ENCODE peak calls at places on chromosomes 13 and 19, in ten cellular contexts. N is heart left ventricle; Z is thoracic aorta; H is mammary epithelial cell; Y is tibial artery; R is bronchial epithelial cell; B is right lobe of liver; M is CD8-positive, alpha-beta T cell; T is fibroblast of lung; G is stomach. E is an unnamed sample.

GRCh38 chr19:49875177-49875576 is 2.0 kb downstream of the AKT1S1 start:
- DNase-seq in M (no peak), R (no peak), B (no peak), T (no peak), Y (no peak), Z (no peak), N (no peak), H (no peak), G (no peak), E (no peak)

GRCh38 chr19:15331419-15332310 is 674 bp downstream of the BRD4 start:
- DNase-seq in B (peak; percentile 81), T (peak; percentile 32), N (peak; percentile 83), R (no peak), G (peak; percentile 59), H (peak; percentile 46), M (peak; percentile 19), Z (no peak), Y (peak; percentile 74), E (no peak)

GRCh38 chr13:59303433-59303832 is 860.3 kb downstream of the DIAPH3 start:
- DNase-seq in Z (no peak), G (no peak), T (no peak), N (no peak), B (no peak), H (no peak), M (no peak), Y (no peak), R (no peak), E (no peak)

GRCh38 chr19:42272535-42272897 is 3.5 kb downstream of the CIC start:
- DNase-seq in Z (no peak), G (no peak), H (no peak), R (no peak), B (no peak), N (no peak), Y (no peak), M (no peak), T (no peak), E (no peak)

GRCh38 chr19:5154129-5154798 is 185.4 kb downstream of the KDM4B start:
- DNase-seq in H (no peak), Z (no peak), G (peak; percentile 52), B (peak; percentile 60), N (peak; percentile 61), M (no peak), Y (peak; percentile 63), R (no peak), T (no peak), E (no peak)

GRCh38 chr19:2392366-2392765 is 32.3 kb downstream of the TMPRSS9 start:
- DNase-seq in G (no peak), Y (no peak), M (no peak), T (no peak), N (no peak), H (no peak), B (no peak), R (no peak), Z (no peak), E (no peak)

GRCh38 chr13:112067871-112068305 is 939 bp downstream of the SOX1 start:
- DNase-seq in N (no peak), T (no peak), M (no peak), H (no peak), R (no peak), Y (no peak), Z (no peak), G (no peak), B (no peak), E (no peak)

GRCh38 chr13:47859129-47859528 is 141.9 kb downstream of the SUCLA2 start:
- DNase-seq in Y (no peak), H (no peak), R (no peak), G (no peak), N (no peak), Z (no peak), B (no peak), T (no peak), M (no peak), E (no peak)

GRCh38 chr19:6424190-6424938 is at the start of gene KHSRP:
- DNase-seq in H (no peak), Y (no peak), B (peak; percentile 56), N (peak; percentile 70), R (no peak), Z (no peak), T (no peak), G (no peak), M (no peak), E (no peak)

GRCh38 chr19:6424939-6425731 is 524 bp upstream of the KHSRP start:
- DNase-seq in B (peak; percentile 100), N (peak; percentile 99), T (peak; percentile 100), Z (peak; percentile 100), Y (peak; percentile 100), G (peak; percentile 99), H (peak; percentile 100), R (peak; percentile 100), M (peak; percentile 99), E (peak; percentile 100)

GRCh38 chr19:6427131-6427530 is 2.5 kb upstream of the KHSRP start:
- DNase-seq in H (no peak), N (no peak), T (no peak), Z (no peak), R (no peak), Y (no peak), B (no peak), M (no peak), G (no peak), E (no peak)

GRCh38 chr19:6423499-6424189 is 967 bp downstream of the KHSRP start:
- DNase-seq in B (no peak), Y (no peak), M (no peak), G (no peak), N (no peak), T (peak; percentile 37), H (peak; percentile 43), Z (no peak), R (peak; percentile 33), E (no peak)

DNA sequence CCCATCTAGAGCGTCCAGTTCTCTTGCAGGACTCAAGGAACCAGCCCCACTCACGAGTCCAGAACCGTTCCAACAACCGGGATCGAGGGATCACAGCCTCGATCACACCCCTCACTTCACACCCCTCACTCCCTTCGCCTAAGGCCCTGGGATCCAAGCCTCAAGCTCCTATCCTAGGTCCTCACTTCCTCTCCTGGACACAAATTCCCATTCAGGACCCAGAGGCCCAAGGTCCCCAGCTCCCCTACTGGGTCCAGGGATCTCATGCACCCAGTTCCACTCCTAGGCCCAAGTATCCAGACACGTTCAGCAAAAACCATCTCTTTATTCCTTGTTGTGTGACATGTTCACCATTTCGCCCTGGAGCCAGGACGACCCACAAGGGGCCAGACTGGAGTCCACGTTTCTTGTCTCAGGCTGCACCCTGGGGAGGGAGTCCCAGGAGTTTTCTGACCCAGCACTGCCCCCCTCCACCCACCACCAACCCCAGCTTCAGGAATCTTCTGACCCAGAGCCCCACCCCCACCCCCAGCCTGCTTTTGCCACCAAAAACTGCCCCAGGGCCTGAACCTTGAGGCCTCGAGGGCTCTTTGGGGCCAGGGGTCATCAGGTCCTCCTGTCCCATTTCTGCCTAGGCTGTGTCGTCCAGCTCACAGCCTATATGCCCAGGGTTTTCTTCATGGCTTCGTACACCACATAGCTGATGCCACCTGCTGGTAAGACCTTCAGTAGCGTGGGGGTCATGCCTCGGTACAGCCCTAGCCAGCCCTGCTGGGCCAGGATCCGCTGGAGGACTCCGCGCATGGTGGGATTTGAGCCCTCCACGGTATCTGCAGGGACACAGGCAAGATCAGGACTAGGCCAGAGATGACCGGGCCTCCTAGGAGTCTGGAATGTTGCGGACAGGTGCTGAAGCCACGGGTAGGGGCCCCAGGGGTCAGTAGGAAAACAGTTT is 1.4 kb upstream of the KHSRP start:
- DNase-seq in H (no peak), B (no peak), G (no peak), M (no peak), Z (no peak), Y (no peak), N (no peak), T (no peak), R (no peak), E (no peak)
- TF ChIP-seq CTCF in H (no peak), B (no peak), G (no peak), M (no peak), Z (no peak), Y (no peak), N (peak; percentile 20), T (no peak), R (peak; percentile 19), E (no peak)

GRCh38 chr19:3398900-3399278 is 32.5 kb downstream of the NFIC start:
- DNase-seq in H (no peak), B (no peak), N (no peak), Y (no peak), G (no peak), T (no peak), Z (no peak), M (no peak), R (no peak), E (no peak)

GRCh38 chr19:3396881-3397265 is 30.5 kb downstream of the NFIC start:
- DNase-seq in T (no peak), Y (no peak), R (no peak), N (no peak), H (no peak), G (no peak), Z (no peak), M (no peak), B (no peak), E (no peak)

GRCh38 chr19:3398114-3398899 is 31.9 kb downstream of the NFIC start:
- DNase-seq in Y (peak; percentile 93), M (no peak), B (peak; percentile 89), Z (no peak), R (peak; percentile 44), N (peak; percentile 84), G (peak; percentile 83), H (no peak), T (peak; percentile 55), E (no peak)

GRCh38 chr19:3401004-3401768 is 34.8 kb downstream of the NFIC start:
- DNase-seq in B (peak; percentile 85), Y (no peak), Z (no peak), H (no peak), G (no peak), R (no peak), M (no peak), N (no peak), T (no peak), E (no peak)

GRCh38 chr19:3397266-3398022 is 31.1 kb downstream of the NFIC start:
- DNase-seq in N (no peak), H (peak; percentile 61), B (peak; percentile 81), T (peak; percentile 32), Z (no peak), Y (no peak), M (no peak), R (no peak), G (peak; percentile 63), E (no peak)
- H3K4me3 ChIP-seq in N (no peak overlapping the region), H (no peak overlapping the region), B (peak overlapping the region; percentile 10), T (no peak overlapping the region), Z (peak overlapping the region; percentile 27), Y (peak overlapping the region; percentile 47), M (no peak overlapping the region), R (no peak overlapping the region), G (peak overlapping the region; percentile 19), E (no peak overlapping the region)

GRCh38 chr19:58513694-58514563 is 2.1 kb upstream of the SLC27A5 start:
- DNase-seq in H (peak; percentile 44), B (peak; percentile 94), N (peak; percentile 95), T (peak; percentile 83), Z (no peak), M (peak; percentile 86), G (peak; percentile 94), R (peak; percentile 77), Y (peak; percentile 84), E (peak; percentile 26)

GRCh38 chr19:58513213-58513693 is 1.5 kb upstream of the SLC27A5 start:
- DNase-seq in M (no peak), T (no peak), H (no peak), Y (no peak), B (no peak), R (no peak), N (no peak), Z (no peak), G (no peak), E (no peak)

GRCh38 chr19:58509731-58510083 is 2.1 kb downstream of the SLC27A5 start:
- DNase-seq in G (no peak), T (no peak), Z (no peak), B (no peak), Y (no peak), N (no peak), H (no peak), R (no peak), M (no peak), E (no peak)

GRCh38 chr19:58510084-58510862 is 1.5 kb downstream of the SLC27A5 start:
- DNase-seq in Z (no peak), Y (no peak), N (no peak), R (no peak), B (peak; percentile 72), H (no peak), M (no peak), G (no peak), T (no peak), E (no peak)

GRCh38 chr19:58511353-58512208 is at the start of gene SLC27A5:
- DNase-seq in M (no peak), N (no peak), B (peak; percentile 98), Z (no peak), H (no peak), R (no peak), T (no peak), Y (no peak), G (no peak), E (no peak)
- H3K27me3 ChIP-seq in M (no peaks in the 10 kb centered on the region), N (no peaks in the 10 kb centered on the region), B (no peaks in the 10 kb centered on the region), Z (no peaks in the 10 kb centered on the region), H (no peaks in the 10 kb centered on the region), R (no peaks in the 10 kb centered on the region), T (no peaks in the 10 kb centered on the region), Y (no peaks in the 10 kb centered on the region), G (no peaks in the 10 kb centered on the region), E (no peaks in the 10 kb centered on the region)

GRCh38 chr19:16588089-16588823 is 16.0 kb upstream of the SLC35E1 start:
- DNase-seq in Z (no peak), Y (no peak), B (no peak), N (no peak), T (peak; percentile 13), M (peak; percentile 47), R (no peak), H (peak; percentile 19), G (no peak), E (no peak)
- TF ChIP-seq CTCF in Z (no peak), Y (no peak), B (no peak), N (peak; percentile 2), T (no peak), M (no peak), R (no peak), H (no peak), G (no peak), E (no peak)